ENCODE peak calls at places on chromosomes 11 and 22, in five cellular contexts. N, B, R, S and A are unnamed samples.

GRCh38 chr11:34345991-34346480 is 11.8 kb downstream of the ABTB2 start:
- DNase-seq in N (no peak), B (no peak), R (no peak), S (peak), A (no peak)

GRCh38 chr22:48753752-48754517 is 1073.7 kb downstream of the BRD1 start:
- DNase-seq in N (no peak), B (no peak), R (no peak), S (no peak), A (no peak)

GRCh38 chr11:118856314-118856713 is 27.4 kb upstream of the CXCR5 start:
- DNase-seq in N (no peak), B (no peak), R (no peak), S (no peak), A (no peak)

GRCh38 chr11:20451568-20451967 is 64.1 kb downstream of the PRMT3 start:
- DNase-seq in N (no peak), B (no peak), R (no peak), S (no peak), A (no peak)

GRCh38 chr11:128453444-128454336 is 133.7 kb downstream of the ETS1 start:
- DNase-seq in N (no peak), B (no peak), R (no peak), S (no peak), A (peak)

GRCh38 chr11:133598879-133599278 is 66.6 kb upstream of the OPCML start:
- DNase-seq in N (no peak), B (no peak), R (no peak), S (no peak), A (no peak)

GRCh38 chr11:124886978-124887666 is 10.5 kb downstream of the ROBO4 start:
- DNase-seq in N (no peak), B (no peak), R (no peak), S (peak), A (no peak)

GRCh38 chr11:128201006-128201405 is 386.4 kb downstream of the ETS1 start:
- DNase-seq in N (no peak), B (no peak), R (no peak), S (no peak), A (no peak)

GRCh38 chr11:24760681-24761080 is 263.8 kb downstream of the LUZP2 start:
- DNase-seq in N (no peak), B (no peak), R (no peak), S (no peak), A (no peak)

GRCh38 chr11:20250644-20251247 is 90.5 kb upstream of the DBX1 start:
- DNase-seq in N (no peak), B (no peak), R (no peak), S (no peak), A (no peak)

GRCh38 chr11:12606597-12606996 is 67.6 kb upstream of the TEAD1 start:
- DNase-seq in N (no peak), B (no peak), R (no peak), S (no peak), A (no peak)
- TF ChIP-seq SIN3A in N (no peak), B (no peak), R (no peak), S (no peak), A (no peak)

GRCh38 chr11:31237819-31238771 is 131.4 kb downstream of the DCDC1 start:
- DNase-seq in N (no peak), B (no peak), R (no peak), S (no peak), A (no peak)

GRCh38 chr11:31233425-31233824 is 136.1 kb downstream of the DCDC1 start:
- DNase-seq in N (no peak), B (peak), R (peak), S (no peak), A (no peak)

GRCh38 chr11:31240340-31240904 is 129.1 kb downstream of the DCDC1 start:
- DNase-seq in N (no peak), B (peak), R (peak), S (peak), A (peak)

GRCh38 chr11:31236052-31236652 is 133.4 kb downstream of the DCDC1 start:
- DNase-seq in N (no peak), B (no peak), R (peak), S (no peak), A (no peak)
- TF ChIP-seq CTCF in N (peak), B (peak), R (peak), S (peak), A (peak)

DNA sequence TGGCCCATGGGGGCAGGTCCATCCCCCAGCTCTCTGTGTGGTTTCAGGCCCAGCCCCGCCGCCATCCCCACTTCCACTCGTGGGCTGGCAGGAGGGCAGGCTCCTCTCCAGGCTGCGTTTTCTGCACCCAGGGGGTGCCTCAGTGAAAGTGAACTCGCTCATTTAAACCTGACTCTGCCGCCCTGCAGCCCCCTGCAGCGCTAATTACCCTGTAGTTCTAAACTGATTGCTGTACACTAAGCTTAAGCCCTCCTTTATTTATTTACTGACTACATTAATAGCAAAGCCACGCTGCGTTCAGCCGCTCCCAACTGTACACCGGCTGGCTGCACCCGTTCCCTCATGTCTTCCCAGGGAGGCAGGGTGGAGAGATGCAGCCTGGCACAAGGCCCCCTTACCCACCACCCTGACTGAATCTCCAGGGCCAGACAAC is 36.6 kb upstream of the NNMT start:
- DNase-seq in N (no peak), B (no peak), R (no peak), S (no peak), A (no peak)
- TF ChIP-seq SIN3A in N (no peak), B (no peak), R (no peak), S (no peak), A (no peak)

GRCh38 chr11:91805293-91805692 is 419.3 kb upstream of the FAT3 start:
- DNase-seq in N (no peak), B (no peak), R (no peak), S (no peak), A (no peak)
- TF ChIP-seq CTCF in N (no peak), B (no peak), R (no peak), S (no peak), A (no peak)

GRCh38 chr11:31821779-31822574 is 10.9 kb upstream of the PAX6 start:
- DNase-seq in N (no peak), B (no peak), R (no peak), S (peak), A (no peak)

GRCh38 chr11:31823372-31824371 is 12.6 kb upstream of the PAX6 start:
- DNase-seq in N (no peak), B (no peak), R (no peak), S (peak), A (no peak)

GRCh38 chr11:31821235-31821764 is 10.2 kb upstream of the PAX6 start:
- DNase-seq in N (no peak), B (no peak), R (no peak), S (no peak), A (no peak)

GRCh38 chr11:31824791-31825452 is 13.8 kb upstream of the PAX6 start:
- DNase-seq in N (no peak), B (no peak), R (no peak), S (peak), A (no peak)

GRCh38 chr11:31822604-31823371 is 11.7 kb upstream of the PAX6 start:
- DNase-seq in N (no peak), B (no peak), R (no peak), S (peak), A (no peak)
- TF ChIP-seq SIN3A in N (no peak), B (no peak), R (no peak), S (no peak), A (no peak)

GRCh38 chr11:44565746-44566558 is 489 bp downstream of the CD82 start:
- DNase-seq in N (no peak), B (no peak), R (no peak), S (no peak), A (no peak)
- TF ChIP-seq CTCF in N (no peak), B (no peak), R (no peak), S (no peak), A (no peak)

GRCh38 chr11:77124488-77124887 is 3.6 kb upstream of the MYO7A start:
- DNase-seq in N (no peak), B (no peak), R (no peak), S (no peak), A (no peak)

GRCh38 chr11:77122576-77123212 is 5.4 kb upstream of the MYO7A start:
- DNase-seq in N (no peak), B (no peak), R (no peak), S (no peak), A (no peak)

GRCh38 chr11:77121876-77122575 is 6.0 kb upstream of the MYO7A start:
- DNase-seq in N (no peak), B (no peak), R (no peak), S (no peak), A (no peak)

GRCh38 chr11:77124041-77124440 is 4.0 kb upstream of the MYO7A start:
- DNase-seq in N (no peak), B (no peak), R (no peak), S (no peak), A (no peak)

GRCh38 chr11:77123591-77123990 is 4.5 kb upstream of the MYO7A start:
- DNase-seq in N (no peak), B (no peak), R (no peak), S (no peak), A (no peak)
- TF ChIP-seq SIN3A in N (no peak), B (no peak), R (no peak), S (no peak), A (no peak)

GRCh38 chr11:107591098-107591445 is at the start of gene ELMOD1:
- DNase-seq in N (no peak), B (peak), R (no peak), S (peak), A (no peak)
- TF ChIP-seq CTCF in N (no peak), B (no peak), R (no peak), S (peak), A (peak)